ENCODE peak calls at places on chromosomes 3 and 15, in nine cellular contexts. N is HCT116, I is hepatocyte, A is PC-3, H is OCI-LY7, X is neural progenitor cell, Z is fibroblast of lung, O is mammary epithelial cell, E is SK-N-SH. G is an unnamed sample. For H3K36me3, the result is how much of the 10 kb centered on the place peaks cover.

GRCh38 chr15:45179221-45179985 is 8.4 kb downstream of the SHF start:
- DNase-seq in H (peak), X (peak), N (peak), E (peak), I (no peak), O (peak), A (peak), Z (no peak), G (peak)

GRCh38 chr3:109702252-109702651 is 364.9 kb upstream of the DPPA4 start:
- DNase-seq in E (no peak), H (no peak), X (no peak), O (peak), Z (peak), A (peak), N (no peak), I (no peak), G (peak)

GRCh38 chr3:187085933-187086332 is 53.4 kb downstream of the RPL39L start:
- DNase-seq in E (no peak), I (no peak), X (no peak), H (no peak), O (no peak), N (no peak), A (no peak), Z (no peak), G (no peak)

GRCh38 chr3:50674349-50675178 is at the start of gene DOCK3:
- DNase-seq in Z (peak), I (peak), A (peak), O (peak), H (no peak), X (peak), E (peak), N (no peak), G (no peak)

GRCh38 chr3:37096292-37096691 is 78.1 kb downstream of the LRRFIP2 start:
- DNase-seq in Z (peak), X (no peak), N (no peak), H (no peak), O (no peak), I (no peak), A (peak), E (no peak), G (no peak)

GRCh38 chr3:132984181-132984580 is 54.0 kb upstream of the TMEM108 start:
- DNase-seq in H (no peak), O (no peak), E (no peak), I (no peak), Z (no peak), A (no peak), X (no peak), N (no peak), G (no peak)

GRCh38 chr15:40823572-40824343 is 4.8 kb downstream of the PPP1R14D start:
- DNase-seq in N (no peak), I (no peak), Z (no peak), H (no peak), E (no peak), O (peak), X (no peak), A (peak), G (no peak)

GRCh38 chr3:52221563-52222318 is 3.7 kb downstream of the TLR9 start:
- DNase-seq in Z (no peak), I (no peak), O (no peak), N (no peak), X (no peak), A (no peak), H (no peak), E (no peak), G (no peak)

GRCh38 chr15:74010929-74011540 is 16.5 kb downstream of the PML start:
- DNase-seq in O (peak), Z (peak), N (no peak), H (no peak), I (peak), E (no peak), A (no peak), X (no peak), G (no peak)

GRCh38 chr15:74011610-74012009 is 17.1 kb downstream of the PML start:
- DNase-seq in N (no peak), O (no peak), I (no peak), Z (peak), E (no peak), X (no peak), H (no peak), A (peak), G (no peak)

GRCh38 chr15:74008901-74009300 is 14.4 kb downstream of the PML start:
- DNase-seq in H (no peak), A (no peak), N (no peak), Z (no peak), X (no peak), E (no peak), O (no peak), I (no peak), G (no peak)

GRCh38 chr15:74006774-74007639 is 12.5 kb downstream of the PML start:
- DNase-seq in Z (no peak), X (no peak), H (no peak), O (no peak), N (no peak), A (no peak), E (no peak), I (no peak), G (no peak)

DNA sequence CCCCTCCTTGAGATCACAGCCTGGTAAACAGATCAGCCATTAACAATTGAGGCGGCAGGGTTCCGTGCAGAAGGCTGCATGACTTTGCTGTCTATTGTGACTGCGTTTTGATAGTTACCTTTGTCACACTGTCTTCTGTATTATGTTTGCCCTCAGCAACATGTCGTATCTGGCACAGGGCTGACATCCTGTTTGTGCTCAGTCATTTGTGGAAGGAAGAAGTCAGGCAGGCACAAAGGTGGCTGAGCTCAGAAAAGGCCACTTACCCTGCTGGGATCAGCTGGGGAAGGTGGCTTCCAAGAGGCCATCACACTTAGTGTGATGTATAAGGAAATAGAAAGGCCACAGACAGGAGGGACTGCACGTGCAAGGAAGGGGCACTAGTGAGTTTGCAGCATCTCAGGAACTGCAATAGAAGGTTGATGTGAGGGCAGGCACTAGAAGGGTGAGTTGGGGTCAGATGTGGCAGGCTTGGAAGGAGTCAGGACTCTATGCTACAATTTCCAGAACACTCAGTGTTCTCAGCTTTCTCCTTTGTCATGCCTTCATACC is 13.4 kb downstream of the PML start:
- DNase-seq in I (no peak), O (no peak), N (no peak), Z (no peak), H (peak), X (no peak), E (no peak), A (no peak), G (no peak)
- H3K4me2 ChIP-seq in I (no peak), O (no peak), N (no peak), Z (no peak), H (peak), X (no peak), E (no peak), A (peak), G (no peak)

GRCh38 chr3:49358884-49359225 is 702 bp upstream of the GPX1 start:
- DNase-seq in I (no peak), A (no peak), H (no peak), E (no peak), X (no peak), O (no peak), Z (no peak), N (no peak), G (no peak)

GRCh38 chr3:49357466-49358216 is 512 bp downstream of the GPX1 start:
- DNase-seq in H (peak), O (peak), X (peak), E (peak), A (peak), N (no peak), I (peak), Z (peak), G (peak)

GRCh38 chr3:49358217-49358883 is at the start of gene GPX1:
- DNase-seq in N (peak), O (peak), H (peak), E (peak), X (peak), I (peak), Z (peak), A (peak), G (peak)

GRCh38 chr3:49362579-49362978 is 4.4 kb upstream of the GPX1 start:
- DNase-seq in I (no peak), O (no peak), A (no peak), Z (no peak), E (no peak), H (no peak), X (no peak), N (no peak), G (no peak)

DNA sequence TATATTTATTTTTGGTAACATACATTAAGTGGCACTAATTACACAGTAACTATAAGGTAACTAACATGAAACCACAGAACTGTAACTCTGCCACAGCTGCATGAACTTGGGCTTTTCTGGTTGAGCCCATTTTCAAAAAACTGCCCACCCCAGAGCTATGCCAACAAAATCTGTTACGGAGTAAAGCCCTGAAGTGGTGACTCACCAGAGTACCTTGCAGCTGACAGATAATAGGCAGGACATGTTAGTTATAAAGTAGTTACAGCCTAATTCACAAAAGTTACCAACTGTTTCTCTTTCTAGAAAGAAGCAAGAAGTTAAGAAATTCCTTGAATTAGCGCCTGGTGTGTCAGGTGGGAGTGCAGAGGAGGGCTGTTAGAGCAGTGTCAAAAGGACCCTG is 1.5 kb upstream of the GPX1 start:
- DNase-seq in A (peak), O (peak), Z (no peak), I (no peak), H (no peak), N (no peak), E (no peak), X (no peak), G (no peak)
- H3K36me3 ChIP-seq in A (under half), O (under half), Z (under half), I (under half), H (half or more), N (under half), E (half or more), X (under half), G (half or more)

DNA sequence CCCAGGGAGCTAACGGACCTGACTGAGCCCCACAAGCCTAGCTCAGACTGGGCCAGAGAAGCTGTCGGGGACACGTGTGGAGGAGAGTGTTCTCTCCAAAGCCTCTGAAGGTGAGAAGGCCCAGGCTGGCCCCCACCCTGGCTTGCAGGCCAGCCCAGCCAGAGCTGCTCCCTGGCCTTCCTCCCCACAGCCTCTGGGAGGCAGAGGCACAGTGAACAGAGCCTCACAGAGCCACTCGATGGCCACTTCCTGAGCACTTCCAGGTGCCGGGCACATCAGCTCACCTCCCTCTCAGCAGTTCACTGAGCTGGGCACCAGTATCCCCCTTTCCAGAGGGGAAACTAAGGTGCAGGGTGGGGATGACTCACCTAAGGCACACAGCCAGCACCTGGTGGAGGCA is 109.4 kb upstream of the LINGO1 start:
- DNase-seq in H (no peak), E (no peak), A (no peak), I (no peak), X (no peak), Z (no peak), O (no peak), N (no peak), G (no peak)
- TF ChIP-seq CTCF in H (no peak), E (no peak), A (no peak), I (no peak), X (no peak), Z (no peak), O (no peak), N (no peak), G (no peak)

DNA sequence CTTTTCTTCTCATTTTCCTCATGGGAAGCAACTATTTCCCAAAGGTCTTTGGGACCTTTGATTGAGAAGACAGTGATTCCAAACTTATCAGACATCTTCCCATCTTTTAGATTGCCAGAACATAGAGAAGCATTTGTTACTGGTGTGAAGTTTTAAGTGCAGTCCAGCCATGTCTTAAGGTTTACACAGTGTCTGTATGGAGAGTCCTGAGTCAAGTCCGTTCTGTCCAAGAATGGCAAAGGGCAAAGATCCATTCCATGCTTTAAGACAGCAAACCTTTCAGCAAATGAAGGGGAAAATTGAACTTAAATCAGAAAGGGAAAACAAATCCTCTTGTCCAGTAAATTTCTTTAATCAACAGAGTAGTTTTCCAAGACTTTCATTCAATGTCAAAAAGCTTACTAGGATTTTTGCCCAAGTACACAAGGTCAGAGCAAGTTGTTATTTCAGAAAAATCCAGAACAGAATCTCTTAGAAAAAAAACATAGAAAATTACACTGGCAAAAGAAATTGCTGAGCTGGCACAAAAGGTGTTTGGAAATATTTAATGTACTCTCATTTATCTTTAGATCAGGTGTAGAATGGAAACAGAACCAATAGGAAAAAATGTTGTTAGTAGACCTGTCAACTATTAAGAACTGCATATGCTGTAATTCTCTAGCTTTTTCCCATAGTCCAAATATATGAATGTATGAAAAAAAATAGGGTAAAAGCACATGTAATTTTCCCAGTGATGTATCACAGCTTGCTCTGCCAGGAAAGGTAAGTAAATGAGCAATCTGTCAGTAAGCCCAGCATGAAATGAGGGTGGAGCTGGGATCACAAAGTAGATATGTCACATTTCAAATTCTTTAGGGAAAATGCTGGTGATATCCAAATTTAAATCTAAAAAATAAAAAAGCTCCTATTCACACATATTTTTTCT is 1099.8 kb downstream of the TUSC7 start:
- DNase-seq in A (no peak), O (no peak), Z (no peak), N (no peak), H (no peak), I (no peak), E (no peak), X (no peak), G (no peak)
- H3K4me2 ChIP-seq in A (no peak), O (no peak), Z (no peak), N (no peak), H (no peak), I (no peak), E (no peak), X (no peak), G (no peak)

DNA sequence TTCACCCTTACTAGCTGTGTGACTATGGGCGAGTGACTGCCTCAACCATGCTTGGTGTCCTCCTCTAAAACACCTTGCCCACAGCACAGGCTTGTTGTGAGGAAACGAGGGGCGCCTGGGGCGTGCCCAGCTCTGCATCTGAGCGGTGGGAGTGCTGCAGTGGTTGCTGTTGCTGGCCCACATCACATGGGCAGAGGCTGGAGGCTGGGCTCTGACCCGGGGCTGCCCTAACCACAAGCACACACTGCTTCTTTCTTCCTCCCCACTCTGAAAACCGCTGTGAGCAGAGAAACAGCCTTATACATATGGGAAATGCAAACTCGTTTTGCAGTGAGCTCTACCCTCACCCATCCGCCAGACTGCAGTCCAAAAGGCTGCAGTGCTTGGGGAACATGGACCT is 74.8 kb upstream of the RPL32 start:
- DNase-seq in E (no peak), Z (no peak), I (no peak), A (no peak), H (no peak), X (no peak), N (no peak), O (no peak), G (peak)
- H3K36me3 ChIP-seq in E (under half), Z (under half), I (under half), A (under half), H (half or more), X (under half), N (under half), O (under half), G (half or more)

GRCh38 chr15:62618432-62618831 is 424.1 kb upstream of the TPM1 start:
- DNase-seq in X (no peak), N (no peak), A (peak), I (peak), O (peak), Z (peak), H (no peak), E (no peak), G (no peak)
- TF ChIP-seq CTCF in X (no peak), N (peak), A (no peak), I (peak), O (peak), Z (peak), H (no peak), E (peak), G (no peak)

DNA sequence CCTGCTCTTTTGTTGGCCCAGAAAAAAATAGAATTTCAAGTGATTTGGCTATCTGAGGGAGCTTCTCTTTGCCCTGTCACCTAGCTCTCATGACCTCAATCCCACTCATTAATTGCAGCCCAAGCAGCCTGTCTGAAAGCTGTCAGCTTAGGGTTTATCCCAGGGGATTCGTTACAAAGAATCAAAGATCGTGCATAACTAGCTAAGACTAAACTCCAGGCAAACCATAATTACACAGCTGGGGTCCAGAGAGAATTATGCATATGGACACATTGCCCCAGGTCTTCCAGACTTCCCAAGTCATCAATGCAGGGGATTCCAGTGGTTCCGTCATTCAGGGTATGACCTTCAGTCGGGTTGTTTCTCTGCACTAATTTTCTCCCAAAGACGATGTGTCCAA is 91.6 kb upstream of the CBLB start:
- DNase-seq in H (no peak), A (no peak), Z (no peak), E (no peak), N (no peak), I (no peak), O (no peak), X (peak), G (no peak)
- H3K4me2 ChIP-seq in H (no peak), A (no peak), Z (no peak), E (no peak), N (no peak), I (no peak), O (no peak), X (no peak), G (no peak)

DNA sequence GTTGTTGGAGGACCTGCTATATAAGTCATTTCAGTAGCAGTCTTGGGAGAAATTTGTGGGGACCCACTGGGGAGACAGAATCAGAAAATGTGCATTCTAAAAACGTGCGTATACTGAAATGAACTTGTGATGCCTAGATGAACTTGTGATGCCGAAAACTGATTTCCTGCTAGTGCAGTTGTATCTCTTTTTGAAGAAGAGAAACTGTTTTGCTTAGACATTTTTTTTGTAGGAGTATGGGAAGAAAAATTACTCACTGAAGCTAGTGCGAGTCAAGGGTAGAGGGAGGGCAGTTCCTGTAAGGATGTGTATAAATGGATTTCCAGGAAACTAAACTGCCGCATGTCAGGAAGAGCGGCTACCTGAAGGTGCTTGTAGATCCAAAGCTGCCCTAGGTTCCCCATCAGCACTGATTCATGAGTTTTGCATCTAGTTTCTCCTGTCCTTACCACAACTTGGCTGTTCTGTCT is 25.4 kb downstream of the CD200 start:
- DNase-seq in E (no peak), N (no peak), O (peak), H (peak), X (no peak), I (no peak), A (no peak), Z (no peak), G (no peak)
- H3K36me3 ChIP-seq in E (under half), N (under half), O (under half), H (under half), X (under half), I (under half), A (under half), Z (under half), G (under half)

GRCh38 chr3:134333522-134334181 is 40.6 kb downstream of the AMOTL2 start:
- DNase-seq in X (peak), I (peak), O (no peak), H (no peak), N (no peak), Z (peak), A (no peak), E (no peak), G (no peak)
- TF ChIP-seq CTCF in X (peak), I (no peak), O (peak), H (no peak), N (no peak), Z (no peak), A (no peak), E (no peak), G (no peak)